ENCODE peak calls at places on chromosome 3, in five cellular contexts. W is WERI-Rb-1, H is RWPE2, F is Karpas-422, O is upper lobe of right lung. E is an unnamed sample.

GRCh38 chr3:134640872-134641470 is 9.9 kb downstream of the KY start:
- DNase-seq in W (peak), F (peak), O (no peak), H (no peak), E (peak)

GRCh38 chr3:188956839-188957489 is 214.8 kb upstream of the TPRG1 start:
- DNase-seq in H (no peak), O (no peak), F (peak), W (no peak), E (no peak)

GRCh38 chr3:122458992-122459391 is 43.1 kb upstream of the WDR5B start:
- DNase-seq in W (no peak), H (no peak), O (no peak), F (peak), E (no peak)

GRCh38 chr3:69791111-69791510 is 51.8 kb downstream of the MITF start:
- DNase-seq in W (no peak), H (no peak), O (peak), F (no peak), E (no peak)

GRCh38 chr3:45787551-45787950 is 8.8 kb downstream of the SLC6A20 start:
- DNase-seq in H (no peak), F (no peak), W (no peak), O (no peak), E (no peak)

GRCh38 chr3:86958534-86958933 is 32.4 kb downstream of the VGLL3 start:
- DNase-seq in H (no peak), F (no peak), O (no peak), W (no peak), E (no peak)

GRCh38 chr3:19595884-19596283 is 338.1 kb downstream of the EFHB start:
- DNase-seq in F (no peak), H (no peak), W (no peak), O (no peak), E (no peak)

GRCh38 chr3:35707904-35708303 is 68.6 kb downstream of the ARPP21 start:
- DNase-seq in F (no peak), O (no peak), H (no peak), W (no peak), E (no peak)

GRCh38 chr3:126340081-126340511 is 17.1 kb downstream of the KLF15 start:
- DNase-seq in O (peak), W (no peak), F (no peak), H (peak), E (no peak)

GRCh38 chr3:127566801-127567200 is 23.7 kb downstream of the TPRA1 start:
- DNase-seq in O (no peak), W (peak), F (no peak), H (no peak), E (no peak)

GRCh38 chr3:125684199-125684598 is 88.9 kb upstream of the OSBPL11 start:
- DNase-seq in H (no peak), F (peak), O (peak), W (peak), E (no peak)

GRCh38 chr3:41103200-41103599 is 96.1 kb upstream of the CTNNB1 start:
- DNase-seq in O (no peak), H (no peak), F (no peak), W (no peak), E (no peak)

GRCh38 chr3:39434574-39434973 is 28.1 kb downstream of the RPSA start:
- DNase-seq in H (no peak), O (no peak), W (no peak), F (no peak), E (no peak)

GRCh38 chr3:178079966-178080365 is 456.3 kb upstream of the KCNMB2 start:
- DNase-seq in W (no peak), O (no peak), H (no peak), F (no peak), E (no peak)

GRCh38 chr3:158768361-158768787 is 33.5 kb upstream of the MFSD1 start:
- DNase-seq in F (no peak), O (peak), H (no peak), W (no peak), E (no peak)

GRCh38 chr3:140859592-140860336 is 81.9 kb upstream of the SLC25A36 start:
- DNase-seq in O (no peak), F (no peak), W (no peak), H (no peak), E (no peak)

GRCh38 chr3:170038434-170039110 is 777 bp downstream of the GPR160 start:
- DNase-seq in F (peak), O (peak), W (peak), H (no peak), E (no peak)

GRCh38 chr3:81888822-81889557 is 127.5 kb upstream of the GBE1 start:
- DNase-seq in W (no peak), H (no peak), O (no peak), F (no peak), E (no peak)

GRCh38 chr3:158847466-158847849 is 45.6 kb downstream of the MFSD1 start:
- DNase-seq in O (no peak), W (no peak), H (no peak), F (no peak), E (no peak)

GRCh38 chr3:55615694-55616310 is 128.7 kb upstream of the WNT5A start:
- DNase-seq in H (no peak), O (no peak), W (no peak), F (peak), E (no peak)

GRCh38 chr3:56251343-56251945 is 216.8 kb downstream of the ERC2 start:
- DNase-seq in W (no peak), H (no peak), O (no peak), F (peak), E (peak)

DNA sequence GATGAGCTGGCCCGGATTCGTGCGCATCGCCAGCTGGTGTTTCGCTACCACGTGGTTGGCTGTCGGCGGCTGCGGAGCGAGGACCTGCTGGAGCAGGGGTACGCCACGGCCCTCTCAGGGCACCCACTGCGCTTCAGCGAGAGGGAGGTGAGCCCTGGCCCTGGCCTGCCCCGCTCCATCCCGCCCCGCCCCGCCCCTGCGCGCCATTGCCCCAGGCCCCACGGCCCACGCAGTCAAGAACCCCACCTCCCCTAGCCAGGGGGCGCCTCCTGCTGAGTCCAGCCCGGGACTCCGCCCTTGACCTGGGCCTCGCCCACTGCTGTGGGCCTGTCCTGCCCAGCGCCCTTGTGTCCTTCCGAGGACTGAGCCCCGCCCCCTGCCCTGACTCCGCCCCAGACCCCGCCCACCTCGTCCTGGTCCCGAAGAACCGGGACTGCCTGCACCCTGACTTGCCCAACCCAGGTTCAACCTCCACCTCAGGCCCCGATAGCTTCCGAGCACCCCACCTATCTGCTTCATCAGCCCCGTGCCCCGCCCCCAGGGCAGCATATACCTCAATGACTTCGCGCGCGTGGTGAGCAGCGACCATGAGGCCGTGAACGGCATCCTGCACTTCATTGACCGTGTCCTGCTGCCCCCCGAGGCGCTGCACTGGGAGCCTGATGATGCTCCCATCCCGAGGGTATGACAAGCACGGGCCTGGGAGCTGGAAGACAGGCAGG is 14.8 kb downstream of the NT5DC2 start:
- DNase-seq in H (no peak), O (peak), W (no peak), F (no peak), E (no peak)
- H3K4me3 ChIP-seq in H (no peak), O (peak), W (no peak), F (no peak), E (no peak)

GRCh38 chr3:107367353-107367752 is 9.9 kb upstream of the CCDC54 start:
- DNase-seq in F (peak), W (no peak), H (no peak), O (no peak), E (no peak)
- H3K4me3 ChIP-seq in F (no peak), W (no peak), H (no peak), O (no peak), E (no peak)

GRCh38 chr3:14740983-14741382 is 66.0 kb downstream of the C3orf20 start:
- DNase-seq in O (no peak), W (no peak), F (no peak), H (no peak), E (no peak)

GRCh38 chr3:14741510-14741909 is 66.6 kb downstream of the C3orf20 start:
- DNase-seq in F (no peak), H (no peak), W (no peak), O (no peak), E (no peak)
- H3K4me3 ChIP-seq in F (no peak), H (no peak), W (no peak), O (no peak), E (no peak)

GRCh38 chr3:23450806-23451205 is 247.7 kb downstream of the UBE2E2 start:
- DNase-seq in H (no peak), O (no peak), F (no peak), W (no peak), E (no peak)
- H3K4me3 ChIP-seq in H (no peak), O (no peak), F (no peak), W (no peak), E (no peak)

GRCh38 chr3:4985330-4986174 is 6.3 kb downstream of the BHLHE40 start:
- DNase-seq in F (no peak), H (peak), O (no peak), W (peak), E (no peak)

GRCh38 chr3:4984511-4984864 is 5.3 kb downstream of the BHLHE40 start:
- DNase-seq in F (no peak), H (no peak), W (no peak), O (no peak), E (no peak)

GRCh38 chr3:4987374-4988296 is 8.4 kb downstream of the BHLHE40 start:
- DNase-seq in W (no peak), O (no peak), H (no peak), F (no peak), E (no peak)

GRCh38 chr3:4986611-4987373 is 7.6 kb downstream of the BHLHE40 start:
- DNase-seq in O (peak), W (peak), H (peak), F (no peak), E (peak)

GRCh38 chr3:4986175-4986610 is 7.0 kb downstream of the BHLHE40 start:
- DNase-seq in W (no peak), F (no peak), O (no peak), H (no peak), E (no peak)
- H3K4me3 ChIP-seq in W (peak), F (no peak), O (peak), H (no peak), E (peak)

GRCh38 chr3:12954180-12954579 is 112.8 kb upstream of the RPL32 start:
- DNase-seq in W (no peak), O (no peak), H (no peak), F (no peak), E (no peak)

GRCh38 chr3:12957334-12957733 is 115.9 kb downstream of the IQSEC1 start:
- DNase-seq in F (no peak), H (no peak), O (no peak), W (no peak), E (no peak)

GRCh38 chr3:12956316-12956660 is 114.9 kb upstream of the RPL32 start:
- DNase-seq in W (no peak), O (no peak), H (no peak), F (no peak), E (no peak)

GRCh38 chr3:12954891-12955650 is 113.7 kb upstream of the RPL32 start:
- DNase-seq in H (no peak), W (no peak), O (peak), F (no peak), E (no peak)

GRCh38 chr3:12955651-12956315 is 114.4 kb upstream of the RPL32 start:
- DNase-seq in F (no peak), O (no peak), W (no peak), H (no peak), E (no peak)
- H3K4me3 ChIP-seq in F (no peak), O (no peak), W (no peak), H (no peak), E (no peak)

GRCh38 chr3:49718419-49719213 is 868 bp downstream of the AMIGO3 start:
- DNase-seq in H (peak), O (peak), W (no peak), F (no peak), E (no peak)
- H3K4me3 ChIP-seq in H (peak), O (peak), W (peak), F (peak), E (peak)